ENCODE peak calls at places on chromosomes 6 and 20, in six cellular contexts. One of them, this sample, is unnamed.

GRCh38 chr6:57242505-57242904 is 20.4 kb upstream of the RAB23 start:
- DNase-seq in activated effector memory CD4-positive, alpha-beta T cell treated with anti-CD3 and anti-CD28 coated beads, Interleukin-2, amount 50 U/mL, for 16 hours: no peak
- DNase-seq in Calu3: no peak
- DNase-seq in iris pigment epithelial cell: peak; percentile 97
- DNase-seq in omental fat pad: no peak
- DNase-seq in B cell: no peak
- DNase-seq in this sample: no peak

GRCh38 chr20:57213924-57214323 is 52.5 kb downstream of the BMP7 start:
- DNase-seq in iris pigment epithelial cell: no peak
- DNase-seq in Calu3: no peak
- DNase-seq in B cell: no peak
- DNase-seq in activated effector memory CD4-positive, alpha-beta T cell treated with anti-CD3 and anti-CD28 coated beads, Interleukin-2, amount 50 U/mL, for 16 hours: no peak
- DNase-seq in omental fat pad: no peak
- DNase-seq in this sample: no peak

GRCh38 chr6:151286192-151286591 is 46.4 kb downstream of the AKAP12 start:
- DNase-seq in activated effector memory CD4-positive, alpha-beta T cell treated with anti-CD3 and anti-CD28 coated beads, Interleukin-2, amount 50 U/mL, for 16 hours: no peak
- DNase-seq in Calu3: no peak
- DNase-seq in B cell: no peak
- DNase-seq in iris pigment epithelial cell: no peak
- DNase-seq in omental fat pad: no peak
- DNase-seq in this sample: no peak

GRCh38 chr20:57464642-57465211 is 60.2 kb downstream of the CTCFL start:
- DNase-seq in B cell: no peak
- DNase-seq in activated effector memory CD4-positive, alpha-beta T cell treated with anti-CD3 and anti-CD28 coated beads, Interleukin-2, amount 50 U/mL, for 16 hours: no peak
- DNase-seq in Calu3: peak; percentile 53
- DNase-seq in omental fat pad: no peak
- DNase-seq in iris pigment epithelial cell: peak; percentile 58
- DNase-seq in this sample: no peak

GRCh38 chr6:81204741-81205140 is 547.7 kb downstream of the TENT5A start:
- DNase-seq in omental fat pad: no peak
- DNase-seq in activated effector memory CD4-positive, alpha-beta T cell treated with anti-CD3 and anti-CD28 coated beads, Interleukin-2, amount 50 U/mL, for 16 hours: no peak
- DNase-seq in Calu3: no peak
- DNase-seq in B cell: no peak
- DNase-seq in iris pigment epithelial cell: peak; percentile 17
- DNase-seq in this sample: no peak

GRCh38 chr6:158713469-158713868 is 63.6 kb downstream of the SYTL3 start:
- DNase-seq in Calu3: no peak
- DNase-seq in activated effector memory CD4-positive, alpha-beta T cell treated with anti-CD3 and anti-CD28 coated beads, Interleukin-2, amount 50 U/mL, for 16 hours: no peak
- DNase-seq in B cell: no peak
- DNase-seq in omental fat pad: no peak
- DNase-seq in iris pigment epithelial cell: no peak
- DNase-seq in this sample: no peak

GRCh38 chr6:109308018-109308492 is 74.2 kb downstream of the CD164 start:
- DNase-seq in iris pigment epithelial cell: peak; percentile 86
- DNase-seq in Calu3: no peak
- DNase-seq in omental fat pad: no peak
- DNase-seq in B cell: no peak
- DNase-seq in activated effector memory CD4-positive, alpha-beta T cell treated with anti-CD3 and anti-CD28 coated beads, Interleukin-2, amount 50 U/mL, for 16 hours: no peak
- DNase-seq in this sample: peak; percentile 87

GRCh38 chr6:27986928-27987725 is 30.1 kb downstream of the OR2B6 start:
- DNase-seq in omental fat pad: no peak
- DNase-seq in Calu3: no peak
- DNase-seq in B cell: no peak
- DNase-seq in iris pigment epithelial cell: peak; percentile 67
- DNase-seq in activated effector memory CD4-positive, alpha-beta T cell treated with anti-CD3 and anti-CD28 coated beads, Interleukin-2, amount 50 U/mL, for 16 hours: no peak
- DNase-seq in this sample: no peak

GRCh38 chr6:71123051-71123450 is 165.6 kb upstream of the OGFRL1 start:
- DNase-seq in omental fat pad: no peak
- DNase-seq in Calu3: no peak
- DNase-seq in B cell: no peak
- DNase-seq in iris pigment epithelial cell: peak; percentile 48
- DNase-seq in activated effector memory CD4-positive, alpha-beta T cell treated with anti-CD3 and anti-CD28 coated beads, Interleukin-2, amount 50 U/mL, for 16 hours: no peak
- DNase-seq in this sample: no peak

GRCh38 chr20:57473246-57474042 is 51.5 kb downstream of the CTCFL start:
- DNase-seq in Calu3: no peak
- DNase-seq in omental fat pad: no peak
- DNase-seq in B cell: peak; percentile 69
- DNase-seq in iris pigment epithelial cell: peak; percentile 12
- DNase-seq in activated effector memory CD4-positive, alpha-beta T cell treated with anti-CD3 and anti-CD28 coated beads, Interleukin-2, amount 50 U/mL, for 16 hours: peak; percentile 63
- DNase-seq in this sample: no peak

GRCh38 chr6:114445846-114446245 is 103.0 kb upstream of the HS3ST5 start:
- DNase-seq in iris pigment epithelial cell: no peak
- DNase-seq in B cell: no peak
- DNase-seq in omental fat pad: no peak
- DNase-seq in activated effector memory CD4-positive, alpha-beta T cell treated with anti-CD3 and anti-CD28 coated beads, Interleukin-2, amount 50 U/mL, for 16 hours: no peak
- DNase-seq in Calu3: no peak
- DNase-seq in this sample: no peak

GRCh38 chr6:67073938-67074337 is 1366.9 kb upstream of the EYS start:
- DNase-seq in iris pigment epithelial cell: no peak
- DNase-seq in activated effector memory CD4-positive, alpha-beta T cell treated with anti-CD3 and anti-CD28 coated beads, Interleukin-2, amount 50 U/mL, for 16 hours: no peak
- DNase-seq in B cell: no peak
- DNase-seq in omental fat pad: no peak
- DNase-seq in Calu3: no peak
- DNase-seq in this sample: no peak

GRCh38 chr6:28377879-28378278 is 21.7 kb downstream of the ZSCAN12 start:
- DNase-seq in B cell: no peak
- DNase-seq in Calu3: no peak
- DNase-seq in omental fat pad: no peak
- DNase-seq in iris pigment epithelial cell: no peak
- DNase-seq in activated effector memory CD4-positive, alpha-beta T cell treated with anti-CD3 and anti-CD28 coated beads, Interleukin-2, amount 50 U/mL, for 16 hours: no peak
- DNase-seq in this sample: no peak

GRCh38 chr20:41135187-41135887 is 2.0 kb upstream of the PLCG1 start:
- DNase-seq in Calu3: peak; percentile 80
- DNase-seq in B cell: peak; percentile 74
- DNase-seq in iris pigment epithelial cell: peak; percentile 20
- DNase-seq in activated effector memory CD4-positive, alpha-beta T cell treated with anti-CD3 and anti-CD28 coated beads, Interleukin-2, amount 50 U/mL, for 16 hours: peak; percentile 88
- DNase-seq in omental fat pad: no peak
- DNase-seq in this sample: no peak

GRCh38 chr20:40719330-40719729 is 30.3 kb upstream of the MAFB start:
- DNase-seq in activated effector memory CD4-positive, alpha-beta T cell treated with anti-CD3 and anti-CD28 coated beads, Interleukin-2, amount 50 U/mL, for 16 hours: no peak
- DNase-seq in Calu3: no peak
- DNase-seq in iris pigment epithelial cell: no peak
- DNase-seq in omental fat pad: no peak
- DNase-seq in B cell: no peak
- DNase-seq in this sample: no peak

GRCh38 chr20:16222859-16223411 is 350.3 kb downstream of the KIF16B start:
- DNase-seq in B cell: no peak
- DNase-seq in Calu3: no peak
- DNase-seq in omental fat pad: no peak
- DNase-seq in activated effector memory CD4-positive, alpha-beta T cell treated with anti-CD3 and anti-CD28 coated beads, Interleukin-2, amount 50 U/mL, for 16 hours: no peak
- DNase-seq in iris pigment epithelial cell: no peak
- DNase-seq in this sample: no peak

GRCh38 chr6:4559281-4559875 is 216.8 kb upstream of the CDYL start:
- DNase-seq in omental fat pad: no peak
- DNase-seq in activated effector memory CD4-positive, alpha-beta T cell treated with anti-CD3 and anti-CD28 coated beads, Interleukin-2, amount 50 U/mL, for 16 hours: no peak
- DNase-seq in iris pigment epithelial cell: no peak
- DNase-seq in B cell: no peak
- DNase-seq in Calu3: no peak
- DNase-seq in this sample: no peak

GRCh38 chr20:58847483-58847882 is 3.2 kb downstream of the GNAS-AS1 start:
- DNase-seq in activated effector memory CD4-positive, alpha-beta T cell treated with anti-CD3 and anti-CD28 coated beads, Interleukin-2, amount 50 U/mL, for 16 hours: no peak
- DNase-seq in omental fat pad: no peak
- DNase-seq in B cell: no peak
- DNase-seq in iris pigment epithelial cell: no peak
- DNase-seq in Calu3: no peak
- DNase-seq in this sample: no peak

GRCh38 chr6:41222045-41222444 is 6.1 kb upstream of the TREML4 start:
- DNase-seq in B cell: no peak
- DNase-seq in Calu3: no peak
- DNase-seq in activated effector memory CD4-positive, alpha-beta T cell treated with anti-CD3 and anti-CD28 coated beads, Interleukin-2, amount 50 U/mL, for 16 hours: no peak
- DNase-seq in iris pigment epithelial cell: no peak
- DNase-seq in omental fat pad: no peak
- DNase-seq in this sample: no peak

GRCh38 chr20:23291575-23292240 is 58.9 kb upstream of the NXT1 start:
- DNase-seq in B cell: no peak
- DNase-seq in Calu3: no peak
- DNase-seq in activated effector memory CD4-positive, alpha-beta T cell treated with anti-CD3 and anti-CD28 coated beads, Interleukin-2, amount 50 U/mL, for 16 hours: no peak
- DNase-seq in omental fat pad: no peak
- DNase-seq in iris pigment epithelial cell: peak; percentile 51
- DNase-seq in this sample: no peak

GRCh38 chr6:106477790-106478189 is 117.3 kb downstream of the CRYBG1 start:
- DNase-seq in B cell: no peak
- DNase-seq in iris pigment epithelial cell: no peak
- DNase-seq in activated effector memory CD4-positive, alpha-beta T cell treated with anti-CD3 and anti-CD28 coated beads, Interleukin-2, amount 50 U/mL, for 16 hours: no peak
- DNase-seq in omental fat pad: no peak
- DNase-seq in Calu3: peak; percentile 37
- DNase-seq in this sample: no peak

GRCh38 chr20:31705598-31706597 is 16.8 kb downstream of the BCL2L1 start:
- DNase-seq in iris pigment epithelial cell: no peak
- DNase-seq in Calu3: no peak
- DNase-seq in B cell: no peak
- DNase-seq in omental fat pad: no peak
- DNase-seq in activated effector memory CD4-positive, alpha-beta T cell treated with anti-CD3 and anti-CD28 coated beads, Interleukin-2, amount 50 U/mL, for 16 hours: no peak
- DNase-seq in this sample: no peak

GRCh38 chr6:313917-314316 is 21.6 kb downstream of the DUSP22 start:
- DNase-seq in B cell: no peak
- DNase-seq in omental fat pad: no peak
- DNase-seq in Calu3: no peak
- DNase-seq in activated effector memory CD4-positive, alpha-beta T cell treated with anti-CD3 and anti-CD28 coated beads, Interleukin-2, amount 50 U/mL, for 16 hours: no peak
- DNase-seq in iris pigment epithelial cell: no peak
- DNase-seq in this sample: no peak

GRCh38 chr6:157941101-157941863 is 40.4 kb upstream of the SYNJ2 start:
- DNase-seq in omental fat pad: no peak
- DNase-seq in activated effector memory CD4-positive, alpha-beta T cell treated with anti-CD3 and anti-CD28 coated beads, Interleukin-2, amount 50 U/mL, for 16 hours: no peak
- DNase-seq in iris pigment epithelial cell: no peak
- DNase-seq in Calu3: no peak
- DNase-seq in B cell: no peak
- DNase-seq in this sample: no peak

GRCh38 chr20:63553933-63554290 is at the start of gene FNDC11:
- DNase-seq in Calu3: no peak
- DNase-seq in activated effector memory CD4-positive, alpha-beta T cell treated with anti-CD3 and anti-CD28 coated beads, Interleukin-2, amount 50 U/mL, for 16 hours: peak; percentile 84
- DNase-seq in iris pigment epithelial cell: no peak
- DNase-seq in B cell: peak; percentile 86
- DNase-seq in omental fat pad: no peak
- DNase-seq in this sample: no peak

GRCh38 chr20:16125810-16126209 is 447.4 kb downstream of the KIF16B start:
- DNase-seq in Calu3: no peak
- DNase-seq in omental fat pad: no peak
- DNase-seq in iris pigment epithelial cell: no peak
- DNase-seq in B cell: no peak
- DNase-seq in activated effector memory CD4-positive, alpha-beta T cell treated with anti-CD3 and anti-CD28 coated beads, Interleukin-2, amount 50 U/mL, for 16 hours: no peak
- DNase-seq in this sample: no peak

GRCh38 chr20:57398901-57399535 is 7.8 kb downstream of the RBM38 start:
- DNase-seq in B cell: no peak
- DNase-seq in omental fat pad: no peak
- DNase-seq in Calu3: no peak
- DNase-seq in iris pigment epithelial cell: no peak
- DNase-seq in activated effector memory CD4-positive, alpha-beta T cell treated with anti-CD3 and anti-CD28 coated beads, Interleukin-2, amount 50 U/mL, for 16 hours: no peak
- DNase-seq in this sample: no peak

GRCh38 chr6:83273596-83273995 is 80.4 kb downstream of the RWDD2A start:
- DNase-seq in Calu3: no peak
- DNase-seq in omental fat pad: no peak
- DNase-seq in B cell: no peak
- DNase-seq in activated effector memory CD4-positive, alpha-beta T cell treated with anti-CD3 and anti-CD28 coated beads, Interleukin-2, amount 50 U/mL, for 16 hours: no peak
- DNase-seq in iris pigment epithelial cell: peak; percentile 85
- DNase-seq in this sample: no peak

GRCh38 chr6:139943391-139943790 is 568.9 kb upstream of the CITED2 start:
- DNase-seq in activated effector memory CD4-positive, alpha-beta T cell treated with anti-CD3 and anti-CD28 coated beads, Interleukin-2, amount 50 U/mL, for 16 hours: no peak
- DNase-seq in omental fat pad: no peak
- DNase-seq in Calu3: peak; percentile 4
- DNase-seq in iris pigment epithelial cell: peak; percentile 88
- DNase-seq in B cell: no peak
- DNase-seq in this sample: no peak

GRCh38 chr20:19073584-19074198 is 138.8 kb upstream of the SLC24A3 start:
- DNase-seq in Calu3: no peak
- DNase-seq in B cell: no peak
- DNase-seq in omental fat pad: no peak
- DNase-seq in activated effector memory CD4-positive, alpha-beta T cell treated with anti-CD3 and anti-CD28 coated beads, Interleukin-2, amount 50 U/mL, for 16 hours: no peak
- DNase-seq in iris pigment epithelial cell: no peak
- DNase-seq in this sample: no peak

GRCh38 chr6:125195526-125195925 is 42.0 kb downstream of the TPD52L1 start:
- DNase-seq in activated effector memory CD4-positive, alpha-beta T cell treated with anti-CD3 and anti-CD28 coated beads, Interleukin-2, amount 50 U/mL, for 16 hours: no peak
- DNase-seq in omental fat pad: no peak
- DNase-seq in Calu3: no peak
- DNase-seq in B cell: no peak
- DNase-seq in iris pigment epithelial cell: no peak
- DNase-seq in this sample: no peak

GRCh38 chr6:34953084-34954025 is 64.3 kb downstream of the ANKS1A start:
- DNase-seq in Calu3: peak; percentile 64
- DNase-seq in activated effector memory CD4-positive, alpha-beta T cell treated with anti-CD3 and anti-CD28 coated beads, Interleukin-2, amount 50 U/mL, for 16 hours: no peak
- DNase-seq in iris pigment epithelial cell: peak; percentile 76
- DNase-seq in B cell: no peak
- DNase-seq in omental fat pad: no peak
- DNase-seq in this sample: no peak

GRCh38 chr6:154403803-154404202 is 47.2 kb upstream of the IPCEF1 start:
- DNase-seq in B cell: no peak
- DNase-seq in activated effector memory CD4-positive, alpha-beta T cell treated with anti-CD3 and anti-CD28 coated beads, Interleukin-2, amount 50 U/mL, for 16 hours: no peak
- DNase-seq in Calu3: no peak
- DNase-seq in omental fat pad: no peak
- DNase-seq in iris pigment epithelial cell: peak; percentile 69
- DNase-seq in this sample: no peak

GRCh38 chr20:62900692-62901584 is 25.4 kb downstream of the DIDO1 start:
- DNase-seq in omental fat pad: no peak
- DNase-seq in Calu3: peak; percentile 72
- DNase-seq in activated effector memory CD4-positive, alpha-beta T cell treated with anti-CD3 and anti-CD28 coated beads, Interleukin-2, amount 50 U/mL, for 16 hours: no peak
- DNase-seq in iris pigment epithelial cell: no peak
- DNase-seq in B cell: no peak
- DNase-seq in this sample: no peak

GRCh38 chr6:45438849-45439406 is 61.2 kb upstream of the SUPT3H start:
- DNase-seq in activated effector memory CD4-positive, alpha-beta T cell treated with anti-CD3 and anti-CD28 coated beads, Interleukin-2, amount 50 U/mL, for 16 hours: no peak
- DNase-seq in Calu3: no peak
- DNase-seq in omental fat pad: no peak
- DNase-seq in B cell: no peak
- DNase-seq in iris pigment epithelial cell: peak; percentile 92
- DNase-seq in this sample: no peak

GRCh38 chr6:108336971-108337370 is 42.1 kb downstream of the AFG1L start:
- DNase-seq in iris pigment epithelial cell: no peak
- DNase-seq in B cell: no peak
- DNase-seq in activated effector memory CD4-positive, alpha-beta T cell treated with anti-CD3 and anti-CD28 coated beads, Interleukin-2, amount 50 U/mL, for 16 hours: no peak
- DNase-seq in Calu3: no peak
- DNase-seq in omental fat pad: no peak
- DNase-seq in this sample: no peak

GRCh38 chr20:2109425-2110210 is 8.0 kb downstream of the STK35 start:
- DNase-seq in Calu3: no peak
- DNase-seq in iris pigment epithelial cell: peak; percentile 48
- DNase-seq in activated effector memory CD4-positive, alpha-beta T cell treated with anti-CD3 and anti-CD28 coated beads, Interleukin-2, amount 50 U/mL, for 16 hours: no peak
- DNase-seq in B cell: no peak
- DNase-seq in omental fat pad: peak; percentile 36
- DNase-seq in this sample: no peak

GRCh38 chr20:36312724-36313441 is 6.7 kb downstream of the DLGAP4 start:
- DNase-seq in activated effector memory CD4-positive, alpha-beta T cell treated with anti-CD3 and anti-CD28 coated beads, Interleukin-2, amount 50 U/mL, for 16 hours: no peak
- DNase-seq in iris pigment epithelial cell: no peak
- DNase-seq in B cell: no peak
- DNase-seq in omental fat pad: no peak
- DNase-seq in Calu3: no peak
- DNase-seq in this sample: no peak

This sample was measured in thoracic aorta.